ENCODE peak calls at places on chromosomes 1 and 21, in seven cellular contexts. B is right cardiac atrium, S is fibroblast of lung, X is H9, O is body of pancreas, D is psoas muscle, K is HCT116. N is an unnamed sample. For H3K4me1, the result is how much of the 10 kb centered on the place peaks cover.

GRCh38 chr1:42335809-42336518 is 929 bp upstream of the FOXJ3 start:
- DNase-seq in B (no peak), S (peak), X (no peak), O (peak), D (peak), K (no peak), N (peak)

GRCh38 chr21:31732891-31733520 is 1.1 kb upstream of the SCAF4 start:
- DNase-seq in B (no peak), S (no peak), X (peak), O (peak), D (no peak), K (no peak), N (peak)

GRCh38 chr1:62294211-62294610 is 25.0 kb downstream of the KANK4 start:
- DNase-seq in B (no peak), S (peak), X (peak), O (no peak), D (no peak), K (peak), N (peak)

GRCh38 chr1:236288620-236288976 is 6.8 kb upstream of the ERO1B start:
- DNase-seq in B (no peak), S (no peak), X (no peak), O (no peak), D (no peak), K (no peak), N (no peak)

GRCh38 chr1:67429011-67429527 is 1.1 kb downstream of the SERBP1 start:
- DNase-seq in B (no peak), S (peak), X (no peak), O (no peak), D (no peak), K (no peak), N (peak)

GRCh38 chr1:209770636-209771415 is 13.5 kb downstream of the C1orf74 start:
- DNase-seq in B (no peak), S (no peak), X (no peak), O (no peak), D (no peak), K (no peak), N (no peak)

GRCh38 chr1:201463071-201463552 is 5.9 kb downstream of the PHLDA3 start:
- DNase-seq in B (no peak), S (peak), X (peak), O (no peak), D (peak), K (no peak), N (no peak)

GRCh38 chr1:17377325-17377953 is 5.4 kb downstream of the PADI6 start:
- DNase-seq in B (no peak), S (no peak), X (peak), O (no peak), D (no peak), K (no peak), N (no peak)

GRCh38 chr1:30807318-30808066 is 49.9 kb upstream of the LAPTM5 start:
- DNase-seq in B (peak), S (peak), X (no peak), O (peak), D (peak), K (no peak), N (peak)

GRCh38 chr1:186976700-186977099 is 148.0 kb downstream of the PLA2G4A start:
- DNase-seq in B (no peak), S (no peak), X (no peak), O (no peak), D (no peak), K (no peak), N (no peak)

GRCh38 chr1:227370463-227371254 is 52.4 kb upstream of the CDC42BPA start:
- DNase-seq in B (no peak), S (peak), X (no peak), O (no peak), D (no peak), K (no peak), N (no peak)

GRCh38 chr1:154598871-154599635 is 8.9 kb downstream of the ADAR start:
- DNase-seq in B (no peak), S (no peak), X (no peak), O (no peak), D (no peak), K (no peak), N (no peak)

GRCh38 chr1:42929434-42930177 is 29.1 kb downstream of the SLC2A1 start:
- DNase-seq in B (no peak), S (no peak), X (no peak), O (no peak), D (no peak), K (no peak), N (peak)

GRCh38 chr21:28473530-28474225 is 519.0 kb downstream of the LTN1 start:
- DNase-seq in B (no peak), S (peak), X (no peak), O (no peak), D (no peak), K (no peak), N (no peak)

GRCh38 chr1:54298284-54299033 is 98.5 kb downstream of the MRPL37 start:
- DNase-seq in B (peak), S (peak), X (no peak), O (no peak), D (no peak), K (no peak), N (no peak)

GRCh38 chr1:206560021-206560716 is 52.1 kb downstream of the EIF2D start:
- DNase-seq in B (no peak), S (no peak), X (no peak), O (peak), D (no peak), K (no peak), N (no peak)

DNA sequence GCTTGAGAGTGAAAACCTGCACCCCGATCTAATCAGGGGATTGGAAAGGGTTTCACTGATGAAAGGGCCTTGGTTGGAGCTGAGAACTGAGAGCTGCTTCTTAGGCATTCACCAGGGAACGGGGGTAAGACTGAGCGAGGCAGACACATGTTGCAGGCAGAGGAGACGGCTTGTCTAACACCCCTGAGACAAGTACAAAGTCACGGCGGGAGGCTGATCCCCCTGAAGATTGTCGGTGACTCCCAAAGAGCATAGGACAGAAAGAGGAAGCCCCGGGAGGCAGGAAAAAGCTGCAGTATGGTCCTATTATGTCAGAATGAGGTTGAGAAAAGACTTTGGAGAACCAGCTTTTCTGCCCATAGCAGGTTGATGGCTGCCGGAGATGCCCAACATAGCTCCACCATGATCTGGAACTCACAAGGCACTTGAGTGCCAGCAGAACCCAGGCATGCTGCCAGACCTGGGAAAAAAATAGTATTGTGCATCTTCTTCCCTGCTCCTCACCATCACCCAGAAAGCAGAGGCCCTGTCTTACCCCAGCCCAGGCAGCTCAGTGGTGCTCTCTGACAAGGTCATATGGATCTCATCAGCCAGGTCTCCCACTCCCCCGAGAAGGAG is 463.9 kb upstream of the PROX1 start:
- DNase-seq in B (no peak), S (no peak), X (no peak), O (no peak), D (no peak), K (no peak), N (no peak)
- H3K27ac ChIP-seq in B (no peak), S (no peak), X (no peak), O (no peak), D (no peak), K (no peak), N (no peak)

GRCh38 chr1:203638914-203639313 is 12.3 kb downstream of the ATP2B4 start:
- DNase-seq in B (peak), S (no peak), X (no peak), O (no peak), D (no peak), K (no peak), N (no peak)

GRCh38 chr1:203640723-203641523 is 14.3 kb downstream of the ATP2B4 start:
- DNase-seq in B (no peak), S (no peak), X (no peak), O (no peak), D (no peak), K (no peak), N (no peak)

GRCh38 chr1:203636306-203636705 is 9.7 kb downstream of the ATP2B4 start:
- DNase-seq in B (peak), S (no peak), X (no peak), O (no peak), D (peak), K (no peak), N (no peak)

GRCh38 chr1:203640117-203640516 is 13.5 kb downstream of the ATP2B4 start:
- DNase-seq in B (no peak), S (no peak), X (no peak), O (no peak), D (no peak), K (no peak), N (no peak)

DNA sequence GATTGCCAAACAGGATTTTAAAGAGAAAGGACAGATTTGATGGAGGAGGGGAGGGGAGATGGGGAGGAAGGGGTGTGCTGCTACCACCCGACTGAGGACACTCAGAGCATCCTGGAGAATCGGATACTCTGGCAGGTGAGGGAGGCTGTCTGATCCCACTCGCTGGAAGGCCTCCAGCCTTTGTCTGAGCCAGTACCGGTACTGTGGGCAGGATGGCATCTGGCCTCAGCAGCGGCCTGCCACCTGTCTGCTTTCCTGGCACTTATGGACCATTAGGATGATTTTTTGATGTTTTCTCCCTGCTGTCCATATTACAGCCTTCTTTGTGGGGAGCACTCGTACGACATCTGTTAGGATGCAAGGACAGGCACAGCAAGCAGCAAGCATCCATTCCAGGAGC is 11.4 kb downstream of the ATP2B4 start:
- DNase-seq in B (peak), S (no peak), X (no peak), O (no peak), D (no peak), K (no peak), N (no peak)
- H3K4me1 ChIP-seq in B (under half), S (under half), X (under half), O (under half), D (under half), K (under half), N (under half)

GRCh38 chr1:11125931-11126330 is 26.3 kb upstream of the EXOSC10 start:
- DNase-seq in B (no peak), S (no peak), X (no peak), O (no peak), D (no peak), K (no peak), N (no peak)

GRCh38 chr1:11124965-11125364 is 25.3 kb upstream of the EXOSC10 start:
- DNase-seq in B (no peak), S (no peak), X (no peak), O (no peak), D (no peak), K (no peak), N (no peak)

GRCh38 chr1:11129649-11130048 is 30.0 kb upstream of the EXOSC10 start:
- DNase-seq in B (no peak), S (no peak), X (no peak), O (no peak), D (no peak), K (no peak), N (no peak)

GRCh38 chr1:11130406-11130805 is 30.7 kb upstream of the EXOSC10 start:
- DNase-seq in B (no peak), S (no peak), X (no peak), O (no peak), D (no peak), K (no peak), N (no peak)

DNA sequence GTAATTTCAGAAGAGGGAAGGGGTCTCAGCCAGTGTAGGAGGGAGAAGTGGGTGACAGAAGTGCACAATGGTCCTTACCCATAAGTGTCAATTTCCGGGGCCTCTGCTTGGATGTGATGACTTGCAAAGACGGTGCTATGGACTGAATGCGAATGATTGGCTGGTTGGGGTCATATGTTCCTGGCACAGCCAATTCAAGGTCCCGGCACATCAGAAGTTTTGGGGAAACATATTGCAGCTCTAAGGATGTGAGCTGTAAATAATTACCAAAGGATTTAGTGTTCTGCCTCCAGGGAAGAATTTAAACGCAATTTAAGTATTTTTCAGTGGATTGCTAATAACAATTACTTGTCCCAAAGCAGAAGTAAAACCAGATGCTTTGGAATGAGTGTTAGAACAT is 26.9 kb upstream of the EXOSC10 start:
- DNase-seq in B (no peak), S (no peak), X (no peak), O (no peak), D (no peak), K (no peak), N (no peak)
- H3K27ac ChIP-seq in B (no peak), S (no peak), X (no peak), O (no peak), D (no peak), K (no peak), N (no peak)

GRCh38 chr1:212685429-212685828 is 14.2 kb downstream of the BATF3 start:
- DNase-seq in B (peak), S (no peak), X (peak), O (no peak), D (no peak), K (no peak), N (no peak)
- H3K4me1 ChIP-seq in B (under half), S (under half), X (under half), O (under half), D (under half), K (under half), N (under half)

GRCh38 chr21:35563885-35564451 is 496.4 kb downstream of the SETD4 start:
- DNase-seq in B (peak), S (peak), X (no peak), O (peak), D (peak), K (no peak), N (peak)
- H3K27ac ChIP-seq in B (no peak), S (peak), X (no peak), O (peak), D (no peak), K (no peak), N (peak)

DNA sequence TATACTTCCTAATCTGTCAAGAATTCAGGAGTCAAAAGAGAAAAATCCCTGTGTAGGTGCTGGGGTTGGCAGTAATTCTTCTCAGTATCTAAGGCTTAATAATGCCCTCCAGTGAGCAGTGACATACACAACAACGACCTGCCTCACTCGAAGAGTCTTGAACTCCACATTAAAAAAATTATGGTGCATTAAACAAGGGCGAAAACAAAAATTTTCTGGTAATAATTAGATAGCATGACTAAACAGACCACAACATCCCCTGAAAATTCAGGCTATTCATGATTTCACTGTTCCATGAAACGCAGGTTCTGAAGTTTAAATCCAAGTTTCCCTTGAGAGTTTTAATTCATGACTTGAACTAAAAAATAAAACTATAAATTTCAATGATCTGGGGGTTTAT is 5.1 kb downstream of the SRSF4 start:
- DNase-seq in B (no peak), S (no peak), X (peak), O (no peak), D (no peak), K (no peak), N (no peak)
- H3K4me1 ChIP-seq in B (under half), S (under half), X (under half), O (half or more), D (under half), K (under half), N (under half)

DNA sequence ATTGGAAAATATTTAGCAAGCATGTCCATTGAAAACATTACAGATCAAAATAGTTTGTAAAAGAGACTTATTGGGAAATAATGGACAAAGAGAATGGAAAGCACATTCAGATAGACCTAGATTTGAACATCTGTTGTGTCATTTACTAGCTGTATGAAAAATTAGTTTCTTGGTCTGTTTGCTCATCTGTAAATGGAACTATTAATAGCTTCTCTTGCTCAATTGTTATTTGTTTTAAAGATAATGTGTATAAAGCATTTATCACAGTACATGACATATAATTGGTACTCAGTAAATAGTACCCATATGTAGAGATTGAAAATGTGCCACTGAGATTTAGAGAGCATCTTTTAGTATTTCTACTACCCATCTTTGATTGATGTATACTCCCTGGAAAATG is 25.9 kb downstream of the RPAP2 start:
- DNase-seq in B (no peak), S (peak), X (no peak), O (no peak), D (no peak), K (no peak), N (no peak)
- H3K27ac ChIP-seq in B (no peak), S (no peak), X (no peak), O (no peak), D (no peak), K (no peak), N (no peak)

N was measured in SJCRH30.